ENCODE peak calls at places on chromosomes 12 and 14, in seven cellular contexts. One of them, this sample, is unnamed.

GRCh38 chr12:77720258-77720657 is 110.4 kb upstream of the NAV3 start:
- DNase-seq in MM.1S: no peak
- DNase-seq in stomach: no peak
- DNase-seq in foreskin keratinocyte: no peak
- DNase-seq in A549: peak; percentile 3
- DNase-seq in thyroid gland: no peak
- DNase-seq in cardiac muscle cell: no peak
- DNase-seq in this sample: no peak

GRCh38 chr14:100033347-100034052 is 31.7 kb upstream of the EVL start:
- DNase-seq in MM.1S: no peak
- DNase-seq in stomach: no peak
- DNase-seq in foreskin keratinocyte: no peak
- DNase-seq in A549: no peak
- DNase-seq in thyroid gland: no peak
- DNase-seq in cardiac muscle cell: no peak
- DNase-seq in this sample: no peak

GRCh38 chr12:119589634-119590033 is 3.9 kb upstream of the TMEM233 start:
- DNase-seq in MM.1S: no peak
- DNase-seq in stomach: no peak
- DNase-seq in foreskin keratinocyte: no peak
- DNase-seq in A549: no peak
- DNase-seq in thyroid gland: no peak
- DNase-seq in cardiac muscle cell: no peak
- DNase-seq in this sample: no peak

GRCh38 chr12:84502907-84503787 is 409.5 kb downstream of the SLC6A15 start:
- DNase-seq in MM.1S: peak; percentile 60
- DNase-seq in stomach: peak; percentile 30
- DNase-seq in foreskin keratinocyte: peak; percentile 33
- DNase-seq in A549: peak; percentile 69
- DNase-seq in thyroid gland: peak; percentile 60
- DNase-seq in cardiac muscle cell: peak; percentile 78
- DNase-seq in this sample: no peak

GRCh38 chr12:623865-624372 is 39.3 kb downstream of the NINJ2 start:
- DNase-seq in MM.1S: no peak
- DNase-seq in stomach: no peak
- DNase-seq in foreskin keratinocyte: no peak
- DNase-seq in A549: no peak
- DNase-seq in thyroid gland: no peak
- DNase-seq in cardiac muscle cell: no peak
- DNase-seq in this sample: no peak

GRCh38 chr12:19373569-19373968 is 65.7 kb upstream of the AEBP2 start:
- DNase-seq in MM.1S: no peak
- DNase-seq in stomach: no peak
- DNase-seq in foreskin keratinocyte: no peak
- DNase-seq in A549: no peak
- DNase-seq in thyroid gland: no peak
- DNase-seq in cardiac muscle cell: no peak
- DNase-seq in this sample: no peak

GRCh38 chr12:88247241-88247643 is 105.1 kb downstream of the TMTC3 start:
- DNase-seq in MM.1S: no peak
- DNase-seq in stomach: no peak
- DNase-seq in foreskin keratinocyte: peak; percentile 46
- DNase-seq in A549: peak; percentile 77
- DNase-seq in thyroid gland: no peak
- DNase-seq in cardiac muscle cell: peak; percentile 85
- DNase-seq in this sample: no peak

GRCh38 chr12:44379827-44380226 is 496.3 kb downstream of the NELL2 start:
- DNase-seq in MM.1S: no peak
- DNase-seq in stomach: no peak
- DNase-seq in foreskin keratinocyte: no peak
- DNase-seq in A549: no peak
- DNase-seq in thyroid gland: no peak
- DNase-seq in cardiac muscle cell: no peak
- DNase-seq in this sample: no peak

GRCh38 chr12:108543642-108544041 is 17.3 kb downstream of the SART3 start:
- DNase-seq in MM.1S: no peak
- DNase-seq in stomach: no peak
- DNase-seq in foreskin keratinocyte: no peak
- DNase-seq in A549: no peak
- DNase-seq in thyroid gland: no peak
- DNase-seq in cardiac muscle cell: no peak
- DNase-seq in this sample: no peak

GRCh38 chr12:71731439-71732356 is 23.0 kb upstream of the RAB21 start:
- DNase-seq in MM.1S: no peak
- DNase-seq in stomach: no peak
- DNase-seq in foreskin keratinocyte: no peak
- DNase-seq in A549: peak; percentile 36
- DNase-seq in thyroid gland: no peak
- DNase-seq in cardiac muscle cell: peak; percentile 83
- DNase-seq in this sample: no peak

GRCh38 chr14:65792208-65792905 is 379.8 kb downstream of the FUT8 start:
- DNase-seq in MM.1S: no peak
- DNase-seq in stomach: no peak
- DNase-seq in foreskin keratinocyte: peak; percentile 33
- DNase-seq in A549: peak; percentile 31
- DNase-seq in thyroid gland: no peak
- DNase-seq in cardiac muscle cell: no peak
- DNase-seq in this sample: no peak

GRCh38 chr12:94308612-94309011 is 151.1 kb downstream of the CEP83 start:
- DNase-seq in MM.1S: no peak
- DNase-seq in stomach: no peak
- DNase-seq in foreskin keratinocyte: no peak
- DNase-seq in A549: no peak
- DNase-seq in thyroid gland: no peak
- DNase-seq in cardiac muscle cell: no peak
- DNase-seq in this sample: no peak

GRCh38 chr12:12717586-12718381 is 616 bp downstream of the CDKN1B start:
- DNase-seq in MM.1S: peak; percentile 38
- DNase-seq in stomach: no peak
- DNase-seq in foreskin keratinocyte: no peak
- DNase-seq in A549: peak; percentile 46
- DNase-seq in thyroid gland: peak; percentile 34
- DNase-seq in cardiac muscle cell: peak; percentile 26
- DNase-seq in this sample: no peak

GRCh38 chr14:37056473-37056872 is 115.9 kb downstream of the SLC25A21 start:
- DNase-seq in MM.1S: no peak
- DNase-seq in stomach: no peak
- DNase-seq in foreskin keratinocyte: no peak
- DNase-seq in A549: peak; percentile 45
- DNase-seq in thyroid gland: no peak
- DNase-seq in cardiac muscle cell: no peak
- DNase-seq in this sample: no peak

GRCh38 chr14:61568572-61569011 is 126.7 kb upstream of the HIF1A start:
- DNase-seq in MM.1S: peak; percentile 42
- DNase-seq in stomach: peak; percentile 72
- DNase-seq in foreskin keratinocyte: no peak
- DNase-seq in A549: no peak
- DNase-seq in thyroid gland: peak; percentile 95
- DNase-seq in cardiac muscle cell: no peak
- DNase-seq in this sample: no peak

GRCh38 chr12:65532162-65532561 is 253.7 kb downstream of the MSRB3 start:
- DNase-seq in MM.1S: no peak
- DNase-seq in stomach: no peak
- DNase-seq in foreskin keratinocyte: no peak
- DNase-seq in A549: no peak
- DNase-seq in thyroid gland: no peak
- DNase-seq in cardiac muscle cell: no peak
- DNase-seq in this sample: no peak

GRCh38 chr14:67482765-67483164 is 5.8 kb downstream of the TMEM229B start:
- DNase-seq in MM.1S: no peak
- DNase-seq in stomach: no peak
- DNase-seq in foreskin keratinocyte: no peak
- DNase-seq in A549: no peak
- DNase-seq in thyroid gland: no peak
- DNase-seq in cardiac muscle cell: no peak
- DNase-seq in this sample: no peak

GRCh38 chr14:104001003-104001402 is 58.7 kb upstream of the RD3L start:
- DNase-seq in MM.1S: no peak
- DNase-seq in stomach: no peak
- DNase-seq in foreskin keratinocyte: no peak
- DNase-seq in A549: peak; percentile 14
- DNase-seq in thyroid gland: no peak
- DNase-seq in cardiac muscle cell: no peak
- DNase-seq in this sample: no peak

GRCh38 chr12:106138646-106139421 is at the start of gene NUAK1:
- DNase-seq in MM.1S: peak; percentile 84
- DNase-seq in stomach: peak; percentile 54
- DNase-seq in foreskin keratinocyte: no peak
- DNase-seq in A549: peak; percentile 79
- DNase-seq in thyroid gland: peak; percentile 77
- DNase-seq in cardiac muscle cell: peak; percentile 58
- DNase-seq in this sample: peak; percentile 89

DNA sequence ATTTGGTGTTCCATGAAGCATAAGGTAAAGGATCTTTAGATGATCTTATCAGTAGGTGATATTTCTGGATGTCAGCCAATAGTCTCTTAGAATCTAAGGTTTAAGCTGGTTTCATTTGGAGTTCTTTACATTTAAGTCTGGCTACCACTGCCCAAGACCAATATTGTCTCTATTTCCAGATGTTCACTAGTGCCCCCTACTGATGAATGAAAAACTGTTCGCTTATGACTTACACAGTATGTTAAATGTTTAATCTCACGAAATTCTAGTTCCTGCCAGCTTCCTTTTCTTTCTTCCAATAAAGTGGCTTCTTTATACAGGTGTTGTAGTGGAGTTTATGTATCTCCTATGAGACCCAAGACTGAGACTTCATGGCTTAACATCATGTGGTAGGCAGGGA is 31.8 kb upstream of the MIS18BP1 start:
- DNase-seq in MM.1S: no peak
- DNase-seq in stomach: no peak
- DNase-seq in foreskin keratinocyte: no peak
- DNase-seq in A549: peak; percentile 24
- DNase-seq in thyroid gland: no peak
- DNase-seq in cardiac muscle cell: no peak
- DNase-seq in this sample: no peak
- TF ChIP-seq CTCF in MM.1S: no peak
- TF ChIP-seq CTCF in stomach: no peak
- TF ChIP-seq CTCF in foreskin keratinocyte: peak; percentile 31
- TF ChIP-seq CTCF in A549: no peak
- TF ChIP-seq CTCF in thyroid gland: no peak
- TF ChIP-seq CTCF in cardiac muscle cell: peak; percentile 17
- TF ChIP-seq CTCF in this sample: no peak

GRCh38 chr14:76268700-76269099 is 107.2 kb upstream of the ESRRB start:
- DNase-seq in MM.1S: no peak
- DNase-seq in stomach: no peak
- DNase-seq in foreskin keratinocyte: no peak
- DNase-seq in A549: no peak
- DNase-seq in thyroid gland: no peak
- DNase-seq in cardiac muscle cell: no peak
- DNase-seq in this sample: peak; percentile 57

GRCh38 chr14:76268013-76268376 is 107.9 kb upstream of the ESRRB start:
- DNase-seq in MM.1S: no peak
- DNase-seq in stomach: no peak
- DNase-seq in foreskin keratinocyte: no peak
- DNase-seq in A549: no peak
- DNase-seq in thyroid gland: no peak
- DNase-seq in cardiac muscle cell: no peak
- DNase-seq in this sample: no peak

GRCh38 chr14:76271371-76271770 is 104.6 kb upstream of the ESRRB start:
- DNase-seq in MM.1S: no peak
- DNase-seq in stomach: no peak
- DNase-seq in foreskin keratinocyte: no peak
- DNase-seq in A549: no peak
- DNase-seq in thyroid gland: no peak
- DNase-seq in cardiac muscle cell: no peak
- DNase-seq in this sample: peak; percentile 59

GRCh38 chr14:76264384-76264783 is 111.6 kb upstream of the ESRRB start:
- DNase-seq in MM.1S: no peak
- DNase-seq in stomach: no peak
- DNase-seq in foreskin keratinocyte: no peak
- DNase-seq in A549: no peak
- DNase-seq in thyroid gland: no peak
- DNase-seq in cardiac muscle cell: no peak
- DNase-seq in this sample: peak; percentile 64

DNA sequence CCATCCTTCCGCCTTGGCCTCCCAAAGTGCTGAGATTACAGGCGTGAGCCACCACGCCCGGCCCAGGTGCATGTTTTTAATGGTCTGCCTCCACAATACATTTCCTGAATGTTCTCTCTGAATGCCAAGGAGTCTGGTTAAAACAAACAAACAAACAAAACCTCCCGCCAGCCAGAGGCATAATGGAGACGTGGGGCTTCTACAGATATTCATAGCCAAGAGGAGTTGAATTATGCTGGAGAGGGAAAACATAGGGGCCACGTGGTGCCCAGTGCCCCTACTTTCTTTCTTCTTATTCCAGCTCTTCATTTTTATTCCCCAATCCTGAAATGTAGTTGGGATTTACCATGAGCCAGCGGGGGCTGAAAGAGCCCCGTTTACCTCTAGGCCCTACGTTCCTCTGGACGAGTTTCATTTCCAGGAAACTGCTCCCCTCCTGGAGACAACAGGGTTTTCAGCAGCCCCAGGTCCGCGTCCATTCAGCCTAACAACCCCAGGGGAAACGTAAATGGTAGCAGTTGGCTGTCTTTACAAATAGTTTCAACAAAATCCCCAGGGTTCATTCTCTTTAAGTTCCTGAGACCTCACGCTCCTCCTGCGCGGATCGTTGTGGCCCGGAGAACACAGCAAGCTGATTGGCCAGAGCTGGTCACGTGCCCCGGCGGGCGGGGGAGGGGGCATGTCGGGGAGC is 108.5 kb upstream of the ESRRB start:
- DNase-seq in MM.1S: no peak
- DNase-seq in stomach: peak; percentile 45
- DNase-seq in foreskin keratinocyte: peak; percentile 13
- DNase-seq in A549: no peak
- DNase-seq in thyroid gland: peak; percentile 58
- DNase-seq in cardiac muscle cell: peak; percentile 78
- DNase-seq in this sample: peak; percentile 79
- TF ChIP-seq CTCF in MM.1S: no peak
- TF ChIP-seq CTCF in stomach: no peak
- TF ChIP-seq CTCF in foreskin keratinocyte: peak; percentile 26
- TF ChIP-seq CTCF in A549: no peak
- TF ChIP-seq CTCF in thyroid gland: no peak
- TF ChIP-seq CTCF in cardiac muscle cell: peak; percentile 29
- TF ChIP-seq CTCF in this sample: no peak

DNA sequence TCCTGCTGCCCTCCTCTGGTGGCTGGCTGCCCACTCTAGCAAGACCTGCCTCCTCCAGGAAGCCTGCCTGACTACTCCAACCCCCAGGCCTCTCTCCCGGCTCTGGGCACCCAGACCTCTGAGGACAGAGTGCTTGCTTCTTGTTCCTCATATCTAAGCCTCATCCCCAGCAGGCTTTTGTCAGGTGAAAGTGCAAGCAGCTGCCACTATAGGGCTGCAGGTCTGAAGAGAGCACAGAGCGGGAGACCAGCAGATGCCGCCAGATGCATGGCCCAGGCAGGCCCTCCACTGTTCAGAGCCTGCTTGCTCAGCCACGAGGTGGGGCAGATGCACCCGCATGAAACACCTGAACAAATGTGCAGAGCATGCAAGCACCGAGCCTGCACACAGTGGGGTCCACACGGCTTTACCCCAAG is 73.0 kb downstream of the SERPINA3 start:
- DNase-seq in MM.1S: no peak
- DNase-seq in stomach: no peak
- DNase-seq in foreskin keratinocyte: no peak
- DNase-seq in A549: peak; percentile 23
- DNase-seq in thyroid gland: no peak
- DNase-seq in cardiac muscle cell: no peak
- DNase-seq in this sample: no peak
- TF ChIP-seq CTCF in MM.1S: no peak
- TF ChIP-seq CTCF in stomach: no peak
- TF ChIP-seq CTCF in foreskin keratinocyte: no peak
- TF ChIP-seq CTCF in A549: no peak
- TF ChIP-seq CTCF in thyroid gland: no peak
- TF ChIP-seq CTCF in cardiac muscle cell: no peak
- TF ChIP-seq CTCF in this sample: no peak

GRCh38 chr14:27608377-27608776 is 1010.5 kb upstream of the NOVA1 start:
- DNase-seq in MM.1S: no peak
- DNase-seq in stomach: no peak
- DNase-seq in foreskin keratinocyte: no peak
- DNase-seq in A549: no peak
- DNase-seq in thyroid gland: no peak
- DNase-seq in cardiac muscle cell: no peak
- DNase-seq in this sample: no peak
- TF ChIP-seq CTCF in MM.1S: no peak
- TF ChIP-seq CTCF in stomach: no peak
- TF ChIP-seq CTCF in foreskin keratinocyte: no peak
- TF ChIP-seq CTCF in A549: no peak
- TF ChIP-seq CTCF in thyroid gland: no peak
- TF ChIP-seq CTCF in cardiac muscle cell: no peak
- TF ChIP-seq CTCF in this sample: no peak